ENCODE peak calls at places on chromosomes 3 and 15, in seven cellular contexts. One of them, this sample, is unnamed.

GRCh38 chr15:89363133-89363532 is 28.5 kb upstream of the POLG start:
- ATAC-seq in stimulated activated naive B cell treated with anti-CD40 and anti-IgM and Interleukin-4, amounts not matched to agents 10 μg/mL and 1 μg/mL and 100 μg/mL, for 72 hours: no peak
- ATAC-seq in right lobe of liver: no peak
- ATAC-seq in activated CD4-positive, alpha-beta T cell treated with anti-CD3 and anti-CD28 coated beads for 36 hours: no peak
- ATAC-seq in left lung: no peak
- ATAC-seq in heart right ventricle: no peak
- ATAC-seq in stimulated activated naive CD8-positive, alpha-beta T cell treated with anti-CD3 and anti-CD28 coated beads, Interleukin-15, Interleukin-2, amounts not matched to agents 100 U/mL and 50 U/mL, for 24 hours: no peak
- ATAC-seq in this sample: no peak

GRCh38 chr3:156456771-156457224 is 98.1 kb downstream of the SSR3 start:
- ATAC-seq in stimulated activated naive CD8-positive, alpha-beta T cell treated with anti-CD3 and anti-CD28 coated beads, Interleukin-15, Interleukin-2, amounts not matched to agents 100 U/mL and 50 U/mL, for 24 hours: peak; percentile 49
- ATAC-seq in activated CD4-positive, alpha-beta T cell treated with anti-CD3 and anti-CD28 coated beads for 36 hours: no peak
- ATAC-seq in right lobe of liver: no peak
- ATAC-seq in stimulated activated naive B cell treated with anti-CD40 and anti-IgM and Interleukin-4, amounts not matched to agents 10 μg/mL and 1 μg/mL and 100 μg/mL, for 72 hours: no peak
- ATAC-seq in left lung: no peak
- ATAC-seq in heart right ventricle: no peak
- ATAC-seq in this sample: no peak

GRCh38 chr3:172233474-172234277 is 194.3 kb downstream of the FNDC3B start:
- ATAC-seq in activated CD4-positive, alpha-beta T cell treated with anti-CD3 and anti-CD28 coated beads for 36 hours: no peak
- ATAC-seq in stimulated activated naive B cell treated with anti-CD40 and anti-IgM and Interleukin-4, amounts not matched to agents 10 μg/mL and 1 μg/mL and 100 μg/mL, for 72 hours: no peak
- ATAC-seq in heart right ventricle: no peak
- ATAC-seq in left lung: no peak
- ATAC-seq in right lobe of liver: no peak
- ATAC-seq in stimulated activated naive CD8-positive, alpha-beta T cell treated with anti-CD3 and anti-CD28 coated beads, Interleukin-15, Interleukin-2, amounts not matched to agents 100 U/mL and 50 U/mL, for 24 hours: no peak
- ATAC-seq in this sample: no peak

GRCh38 chr15:77577350-77577749 is 55.4 kb downstream of the LINGO1 start:
- ATAC-seq in stimulated activated naive CD8-positive, alpha-beta T cell treated with anti-CD3 and anti-CD28 coated beads, Interleukin-15, Interleukin-2, amounts not matched to agents 100 U/mL and 50 U/mL, for 24 hours: no peak
- ATAC-seq in stimulated activated naive B cell treated with anti-CD40 and anti-IgM and Interleukin-4, amounts not matched to agents 10 μg/mL and 1 μg/mL and 100 μg/mL, for 72 hours: no peak
- ATAC-seq in heart right ventricle: no peak
- ATAC-seq in activated CD4-positive, alpha-beta T cell treated with anti-CD3 and anti-CD28 coated beads for 36 hours: no peak
- ATAC-seq in left lung: no peak
- ATAC-seq in right lobe of liver: no peak
- ATAC-seq in this sample: no peak

GRCh38 chr3:9682123-9682522 is 21.5 kb upstream of the CPNE9 start:
- ATAC-seq in left lung: peak; percentile 41
- ATAC-seq in stimulated activated naive B cell treated with anti-CD40 and anti-IgM and Interleukin-4, amounts not matched to agents 10 μg/mL and 1 μg/mL and 100 μg/mL, for 72 hours: no peak
- ATAC-seq in stimulated activated naive CD8-positive, alpha-beta T cell treated with anti-CD3 and anti-CD28 coated beads, Interleukin-15, Interleukin-2, amounts not matched to agents 100 U/mL and 50 U/mL, for 24 hours: no peak
- ATAC-seq in right lobe of liver: no peak
- ATAC-seq in heart right ventricle: no peak
- ATAC-seq in activated CD4-positive, alpha-beta T cell treated with anti-CD3 and anti-CD28 coated beads for 36 hours: no peak
- ATAC-seq in this sample: no peak

GRCh38 chr3:8529197-8529637 is 27.6 kb downstream of the LMCD1 start:
- ATAC-seq in stimulated activated naive B cell treated with anti-CD40 and anti-IgM and Interleukin-4, amounts not matched to agents 10 μg/mL and 1 μg/mL and 100 μg/mL, for 72 hours: no peak
- ATAC-seq in activated CD4-positive, alpha-beta T cell treated with anti-CD3 and anti-CD28 coated beads for 36 hours: no peak
- ATAC-seq in left lung: peak; percentile 39
- ATAC-seq in stimulated activated naive CD8-positive, alpha-beta T cell treated with anti-CD3 and anti-CD28 coated beads, Interleukin-15, Interleukin-2, amounts not matched to agents 100 U/mL and 50 U/mL, for 24 hours: no peak
- ATAC-seq in right lobe of liver: peak; percentile 93
- ATAC-seq in heart right ventricle: peak; percentile 70
- ATAC-seq in this sample: no peak

GRCh38 chr15:57610130-57610529 is 18.4 kb downstream of the MYZAP start:
- ATAC-seq in stimulated activated naive B cell treated with anti-CD40 and anti-IgM and Interleukin-4, amounts not matched to agents 10 μg/mL and 1 μg/mL and 100 μg/mL, for 72 hours: no peak
- ATAC-seq in activated CD4-positive, alpha-beta T cell treated with anti-CD3 and anti-CD28 coated beads for 36 hours: no peak
- ATAC-seq in right lobe of liver: no peak
- ATAC-seq in heart right ventricle: peak; percentile 52
- ATAC-seq in left lung: no peak
- ATAC-seq in stimulated activated naive CD8-positive, alpha-beta T cell treated with anti-CD3 and anti-CD28 coated beads, Interleukin-15, Interleukin-2, amounts not matched to agents 100 U/mL and 50 U/mL, for 24 hours: no peak
- ATAC-seq in this sample: no peak

GRCh38 chr3:43583481-43583880 is 38.3 kb downstream of the ANO10 start:
- ATAC-seq in stimulated activated naive B cell treated with anti-CD40 and anti-IgM and Interleukin-4, amounts not matched to agents 10 μg/mL and 1 μg/mL and 100 μg/mL, for 72 hours: no peak
- ATAC-seq in stimulated activated naive CD8-positive, alpha-beta T cell treated with anti-CD3 and anti-CD28 coated beads, Interleukin-15, Interleukin-2, amounts not matched to agents 100 U/mL and 50 U/mL, for 24 hours: no peak
- ATAC-seq in right lobe of liver: no peak
- ATAC-seq in heart right ventricle: no peak
- ATAC-seq in activated CD4-positive, alpha-beta T cell treated with anti-CD3 and anti-CD28 coated beads for 36 hours: no peak
- ATAC-seq in left lung: no peak
- ATAC-seq in this sample: no peak